ENCODE peak calls at places on chromosome 3, in seven cellular contexts. D is spleen, L is lower lobe of right lung, G is HCT116, H is right lobe of liver, O is Peyer's patch, S is GM23338. E is an unnamed sample.

GRCh38 chr3:29335921-29336320 is 55.0 kb downstream of the RBMS3 start:
- DNase-seq in S (no peak), G (no peak), H (no peak), O (no peak), D (no peak), L (no peak), E (no peak)

GRCh38 chr3:135887220-135887619 is 78.3 kb upstream of the PPP2R3A start:
- DNase-seq in L (no peak), S (no peak), H (no peak), O (no peak), G (peak; percentile 21), D (no peak), E (no peak)

GRCh38 chr3:171393032-171393744 is 67.0 kb downstream of the TNIK start:
- DNase-seq in O (no peak), H (no peak), L (no peak), G (no peak), D (no peak), S (peak; percentile 82), E (no peak)

GRCh38 chr3:186471781-186472180 is 72.4 kb downstream of the CRYGS start:
- DNase-seq in L (no peak), G (no peak), H (no peak), S (no peak), D (no peak), O (no peak), E (no peak)

GRCh38 chr3:87855626-87856025 is 203.2 kb downstream of the CGGBP1 start:
- DNase-seq in S (no peak), D (no peak), O (no peak), H (no peak), G (no peak), L (no peak), E (no peak)

GRCh38 chr3:37736632-37737031 is 125.0 kb upstream of the CTDSPL start:
- DNase-seq in G (no peak), S (no peak), O (no peak), L (no peak), H (no peak), D (no peak), E (no peak)

GRCh38 chr3:38549082-38549481 is 52.9 kb downstream of the EXOG start:
- DNase-seq in D (peak; percentile 50), S (no peak), G (no peak), O (no peak), L (no peak), H (no peak), E (no peak)

GRCh38 chr3:35931867-35932266 is 292.5 kb downstream of the ARPP21 start:
- DNase-seq in O (no peak), H (no peak), G (no peak), L (no peak), D (no peak), S (no peak), E (no peak)

GRCh38 chr3:133371181-133371580 is 28.7 kb upstream of the BFSP2 start:
- DNase-seq in L (no peak), D (no peak), G (no peak), O (no peak), H (no peak), S (no peak), E (no peak)

GRCh38 chr3:164479978-164480377 is 598.3 kb downstream of the SI start:
- DNase-seq in G (no peak), D (no peak), S (no peak), H (no peak), L (no peak), O (no peak), E (no peak)

GRCh38 chr3:42101481-42101880 is 10.3 kb downstream of the TRAK1 start:
- DNase-seq in S (no peak), O (no peak), L (no peak), H (no peak), D (peak; percentile 29), G (no peak), E (no peak)

GRCh38 chr3:119318871-119319270 is 24.7 kb downstream of the ARHGAP31 start:
- DNase-seq in L (no peak), H (no peak), O (no peak), D (no peak), G (no peak), S (no peak), E (no peak)

GRCh38 chr3:36596411-36596810 is 167.9 kb downstream of the DCLK3 start:
- DNase-seq in S (no peak), O (no peak), H (no peak), D (no peak), L (no peak), G (no peak), E (no peak)

GRCh38 chr3:18840535-18841137 is 307.7 kb upstream of the KCNH8 start:
- DNase-seq in G (no peak), D (no peak), O (no peak), H (no peak), S (no peak), L (no peak), E (no peak)

GRCh38 chr3:130686833-130687232 is 59.8 kb downstream of the PIK3R4 start:
- DNase-seq in S (no peak), H (no peak), L (no peak), G (no peak), O (no peak), D (no peak), E (no peak)

GRCh38 chr3:126322181-126322967 is 34.8 kb downstream of the KLF15 start:
- DNase-seq in S (no peak), L (peak; percentile 32), O (no peak), D (peak; percentile 29), G (no peak), H (no peak), E (no peak)

GRCh38 chr3:136457793-136458192 is 207.7 kb downstream of the PCCB start:
- DNase-seq in G (no peak), D (no peak), H (no peak), O (no peak), L (no peak), S (no peak), E (no peak)

GRCh38 chr3:9749333-9749662 is 454 bp upstream of the OGG1 start:
- DNase-seq in D (no peak), H (no peak), L (no peak), O (no peak), S (no peak), G (no peak), E (no peak)

GRCh38 chr3:99111235-99111634 is 209.7 kb upstream of the DCBLD2 start:
- DNase-seq in S (no peak), D (no peak), L (no peak), H (no peak), G (no peak), O (no peak), E (no peak)

GRCh38 chr3:186782542-186783069 is 771 bp upstream of the EIF4A2 start:
- DNase-seq in G (no peak), S (no peak), H (no peak), D (no peak), L (no peak), O (no peak), E (no peak)

GRCh38 chr3:169811606-169812123 is 1.0 kb upstream of the LRRIQ4 start:
- DNase-seq in D (no peak), H (no peak), O (no peak), S (no peak), G (no peak), L (no peak), E (no peak)

GRCh38 chr3:182618085-182618732 is 175.1 kb upstream of the ATP11B start:
- DNase-seq in S (peak; percentile 73), D (no peak), G (no peak), L (no peak), O (no peak), H (no peak), E (no peak)

GRCh38 chr3:193240850-193241706 is at the start of gene PLAAT1:
- DNase-seq in L (peak; percentile 77), G (no peak), D (peak; percentile 81), H (peak; percentile 64), S (peak; percentile 81), O (peak; percentile 47), E (no peak)

GRCh38 chr3:49512791-49513355 is 41.4 kb upstream of the BSN start:
- DNase-seq in G (no peak), L (no peak), H (peak; percentile 21), O (no peak), S (no peak), D (peak; percentile 4), E (no peak)

GRCh38 chr3:135970500-135971116 is 5.1 kb downstream of the PPP2R3A start:
- DNase-seq in G (no peak), L (no peak), H (no peak), S (no peak), D (no peak), O (no peak), E (no peak)

GRCh38 chr3:78712270-78712669 is 1055.5 kb downstream of the ROBO1 start:
- DNase-seq in O (no peak), H (no peak), D (no peak), S (no peak), L (no peak), G (no peak), E (no peak)

GRCh38 chr3:23748398-23749110 is 57.2 kb upstream of the UBE2E1 start:
- DNase-seq in H (no peak), G (no peak), L (no peak), S (no peak), D (no peak), O (no peak), E (no peak)

GRCh38 chr3:184325269-184325668 is 10.9 kb downstream of the EIF4G1 start:
- DNase-seq in O (no peak), D (no peak), L (no peak), S (no peak), H (no peak), G (no peak), E (no peak)
- H3K36me3 ChIP-seq in O (peaks cover 100% of the 10 kb centered on the region), D (peaks cover 12% of the 10 kb centered on the region), L (peaks cover 100% of the 10 kb centered on the region), S (peaks cover 95% of the 10 kb centered on the region), H (peaks cover 76% of the 10 kb centered on the region), G (peaks cover 89% of the 10 kb centered on the region), E (peaks cover 89% of the 10 kb centered on the region)

DNA sequence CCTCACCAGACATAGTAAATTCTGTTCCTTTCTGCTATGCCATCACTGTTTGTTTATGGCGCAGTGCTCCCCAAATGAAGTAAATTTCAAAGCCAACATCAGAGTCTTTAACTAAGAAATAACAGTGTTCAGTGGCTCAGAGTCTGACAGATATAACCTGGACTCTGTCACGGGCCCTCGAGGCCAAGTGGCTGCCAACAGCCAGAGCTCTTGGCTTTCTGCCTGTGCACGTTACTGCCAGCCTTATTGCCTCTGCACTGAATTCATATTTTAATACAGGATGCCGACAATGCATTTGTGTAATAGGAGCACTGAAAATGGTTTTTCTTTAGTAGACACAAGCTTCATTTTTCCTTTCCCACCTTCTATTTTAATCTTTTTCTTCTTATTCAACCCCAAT is 219.9 kb downstream of the NLGN1 start:
- DNase-seq in H (no peak), S (no peak), G (no peak), L (peak; percentile 50), O (no peak), D (no peak), E (no peak)
- H3K36me3 ChIP-seq in H (no peaks in the 10 kb centered on the region), S (no peaks in the 10 kb centered on the region), G (no peaks in the 10 kb centered on the region), L (no peaks in the 10 kb centered on the region), O (no peaks in the 10 kb centered on the region), D (no peaks in the 10 kb centered on the region), E (no peaks in the 10 kb centered on the region)

GRCh38 chr3:52268036-52268435 is 10.4 kb downstream of the WDR82 start:
- DNase-seq in G (no peak), H (no peak), O (no peak), S (no peak), D (no peak), L (no peak), E (peak; percentile 22)
- H3K36me3 ChIP-seq in G (peaks cover 58% of the 10 kb centered on the region), H (peaks cover 8% of the 10 kb centered on the region), O (peaks cover 65% of the 10 kb centered on the region), S (peaks cover 55% of the 10 kb centered on the region), D (peaks cover 4% of the 10 kb centered on the region), L (peaks cover 87% of the 10 kb centered on the region), E (peaks cover 49% of the 10 kb centered on the region)

DNA sequence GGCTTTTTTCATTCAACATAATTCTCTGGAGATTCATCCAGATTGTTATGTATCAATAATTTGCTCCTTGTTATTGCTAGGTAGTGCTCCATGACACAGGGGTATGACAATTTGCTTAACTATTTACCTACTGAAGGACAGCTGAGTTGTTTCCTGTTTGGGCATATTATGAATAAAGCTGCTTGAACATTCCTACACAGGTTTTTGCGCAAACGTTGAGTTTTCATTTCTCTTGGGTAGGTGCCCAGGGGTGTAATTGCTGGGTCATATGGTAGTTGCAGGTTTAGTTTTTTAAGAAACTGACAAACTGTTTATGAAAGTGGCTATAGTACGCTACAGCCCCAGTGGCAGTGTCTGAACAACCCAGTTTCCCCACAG is 21.4 kb downstream of the BDH1 start:
- DNase-seq in H (no peak), L (no peak), G (no peak), D (no peak), O (no peak), S (no peak), E (no peak)
- H3K36me3 ChIP-seq in H (peaks cover 4% of the 10 kb centered on the region), L (peaks cover 13% of the 10 kb centered on the region), G (no peaks in the 10 kb centered on the region), D (no peaks in the 10 kb centered on the region), O (peaks cover 55% of the 10 kb centered on the region), S (no peaks in the 10 kb centered on the region), E (peaks cover 7% of the 10 kb centered on the region)